ENCODE peak calls at places on chromosomes 12 and 14, in eight cellular contexts. L, B, U, W, P, Y, G and Q are unnamed samples.

GRCh38 chr12:53190108-53190729 is 9.5 kb upstream of the CSAD start:
- DNase-seq in B (peak), U (peak), L (peak), Y (peak), P (peak), G (peak), W (no peak), Q (no peak)

GRCh38 chr12:124856132-124856841 is 7.4 kb downstream of the SCARB1 start:
- DNase-seq in B (no peak), W (no peak), P (no peak), Y (no peak), U (no peak), G (no peak), L (no peak), Q (no peak)

GRCh38 chr12:122097641-122098364 is 19.2 kb downstream of the MLXIP start:
- DNase-seq in P (no peak), G (no peak), L (peak), B (no peak), Y (no peak), W (no peak), U (no peak), Q (no peak)

GRCh38 chr12:122643207-122643805 is 59.9 kb downstream of the HCAR2 start:
- DNase-seq in W (no peak), G (no peak), Y (no peak), B (no peak), U (no peak), L (no peak), P (peak), Q (no peak)

GRCh38 chr12:51403744-51404143 is 12.5 kb upstream of the GALNT6 start:
- DNase-seq in Y (no peak), W (no peak), U (no peak), G (no peak), B (no peak), P (no peak), L (no peak), Q (no peak)

GRCh38 chr12:122094735-122095561 is 16.4 kb downstream of the MLXIP start:
- DNase-seq in Y (peak), G (no peak), P (no peak), L (peak), B (no peak), U (peak), W (no peak), Q (no peak)

GRCh38 chr14:35409595-35409994 is 5.0 kb upstream of the NFKBIA start:
- DNase-seq in B (no peak), W (no peak), U (no peak), Y (no peak), P (no peak), L (no peak), G (no peak), Q (no peak)

GRCh38 chr12:52655251-52655650 is 3.2 kb upstream of the KRT2 start:
- DNase-seq in L (no peak), U (no peak), G (no peak), W (no peak), B (peak), Y (no peak), P (no peak), Q (no peak)

GRCh38 chr12:96233941-96234461 is 39.8 kb downstream of the ELK3 start:
- DNase-seq in B (peak), G (no peak), L (no peak), P (no peak), W (no peak), U (no peak), Y (peak), Q (no peak)

GRCh38 chr12:112506513-112507166 is 87.9 kb downstream of the PTPN11 start:
- DNase-seq in P (no peak), U (no peak), B (no peak), G (no peak), W (no peak), Y (no peak), L (no peak), Q (no peak)

GRCh38 chr14:23067847-23068791 is 10.8 kb upstream of the CDH24 start:
- DNase-seq in Y (no peak), G (no peak), W (no peak), U (no peak), L (no peak), B (no peak), P (no peak), Q (no peak)

GRCh38 chr14:95040723-95041476 is 116.4 kb downstream of the DICER1 start:
- DNase-seq in U (no peak), G (no peak), L (no peak), B (no peak), W (no peak), Y (no peak), P (no peak), Q (no peak)

GRCh38 chr14:74425525-74426201 is 347 bp downstream of the SYNDIG1L start:
- DNase-seq in L (no peak), W (peak), G (peak), U (peak), P (peak), Y (no peak), B (peak), Q (no peak)

GRCh38 chr12:64611430-64612286 is 1.4 kb downstream of the RASSF3 start:
- DNase-seq in W (no peak), P (peak), G (peak), U (peak), L (peak), Y (no peak), B (peak), Q (no peak)

GRCh38 chr14:60349663-60350365 is 100.8 kb downstream of the PPM1A start:
- DNase-seq in U (no peak), P (peak), W (no peak), L (peak), G (no peak), B (peak), Y (peak), Q (no peak)

GRCh38 chr12:563250-563781 is 99.9 kb downstream of the NINJ2 start:
- DNase-seq in Y (no peak), P (no peak), U (peak), G (peak), B (no peak), L (no peak), W (no peak), Q (no peak)

GRCh38 chr12:27333311-27334009 is 824 bp downstream of the BMAL2 start:
- DNase-seq in G (peak), P (peak), B (peak), U (peak), Y (no peak), L (peak), W (no peak), Q (no peak)

GRCh38 chr12:12007001-12007712 is 63.6 kb upstream of the BCL2L14 start:
- DNase-seq in P (no peak), U (no peak), Y (no peak), G (peak), L (no peak), B (no peak), W (no peak), Q (no peak)

GRCh38 chr12:3142386-3142785 is 65.2 kb downstream of the TSPAN9 start:
- DNase-seq in U (no peak), L (no peak), P (no peak), G (no peak), B (no peak), Y (no peak), W (no peak), Q (no peak)

GRCh38 chr14:95493503-95493902 is 22.9 kb downstream of the SYNE3 start:
- DNase-seq in U (no peak), W (no peak), G (no peak), B (no peak), Y (no peak), L (peak), P (no peak), Q (no peak)

GRCh38 chr12:64650762-64651161 is 40.5 kb downstream of the RASSF3 start:
- DNase-seq in Y (no peak), W (no peak), U (no peak), L (no peak), G (no peak), B (no peak), P (no peak), Q (peak)

GRCh38 chr12:50234347-50234746 is 49.0 kb downstream of the LIMA1 start:
- DNase-seq in W (no peak), G (no peak), P (no peak), L (no peak), U (no peak), Y (no peak), B (peak), Q (no peak)

GRCh38 chr12:119822046-119822445 is 55.1 kb downstream of the CIT start:
- DNase-seq in W (no peak), P (no peak), B (no peak), L (no peak), U (no peak), Y (no peak), G (no peak), Q (no peak)

GRCh38 chr12:22738945-22739344 is 114.0 kb downstream of the ETNK1 start:
- DNase-seq in Y (no peak), P (no peak), L (no peak), W (no peak), U (no peak), G (no peak), B (peak), Q (no peak)

GRCh38 chr12:61254225-61254624 is 1006.0 kb upstream of the USP15 start:
- DNase-seq in L (no peak), B (no peak), G (no peak), U (no peak), P (no peak), W (no peak), Y (no peak), Q (no peak)

GRCh38 chr12:27555316-27555715 is 31.3 kb downstream of the PPFIBP1 start:
- DNase-seq in L (no peak), P (no peak), W (no peak), U (no peak), B (no peak), G (no peak), Y (no peak), Q (no peak)

GRCh38 chr14:94827711-94828505 is 58.0 kb upstream of the GSC start:
- DNase-seq in G (no peak), W (no peak), B (no peak), Y (no peak), U (no peak), P (no peak), L (no peak), Q (no peak)

GRCh38 chr12:27331299-27331926 is 1.2 kb upstream of the BMAL2 start:
- DNase-seq in W (no peak), P (no peak), G (no peak), Y (peak), U (no peak), L (no peak), B (peak), Q (peak)

GRCh38 chr14:50095895-50096294 is 20.5 kb downstream of the VCPKMT start:
- DNase-seq in Y (no peak), U (peak), B (no peak), L (no peak), G (no peak), P (no peak), W (no peak), Q (no peak)

GRCh38 chr12:12072064-12072760 is 1.5 kb downstream of the BCL2L14 start:
- DNase-seq in P (no peak), Y (no peak), B (no peak), L (no peak), W (no peak), U (peak), G (peak), Q (no peak)

GRCh38 chr14:104352493-104353220 is 214.3 kb downstream of the KIF26A start:
- DNase-seq in L (no peak), B (no peak), G (peak), W (no peak), P (no peak), U (no peak), Y (no peak), Q (no peak)

GRCh38 chr14:77376380-77376770 is 519 bp downstream of the TMED8 start:
- DNase-seq in U (no peak), W (no peak), Y (no peak), L (peak), G (peak), B (peak), P (peak), Q (no peak)

GRCh38 chr12:26853303-26854027 is 20.5 kb upstream of the ITPR2 start:
- DNase-seq in Y (peak), W (peak), G (peak), B (peak), U (peak), P (peak), L (peak), Q (no peak)